ENCODE peak calls at places on chromosome 13, in six cellular contexts. E is suprapubic skin; T is fibroblast of the aortic adventitia; Z is HAP-1; U is endothelial cell of umbilical vein; G is CD4-positive, CD25-positive, alpha-beta regulatory T cell. K is an unnamed sample.
A peak's percentile ranks its signal among the peaks of the same experiment; 100 is the strongest.

GRCh38 chr13:71254384-71254783 is 612.6 kb downstream of the DACH1 start:
- DNase-seq in U (no peak), Z (no peak), T (no peak), G (no peak), E (no peak), K (no peak)

GRCh38 chr13:111414341-111414740 is 93.9 kb downstream of the TEX29 start:
- DNase-seq in E (no peak), G (no peak), Z (no peak), U (no peak), T (no peak), K (no peak)

GRCh38 chr13:52070929-52071523 is 46.5 kb downstream of the UTP14C start:
- DNase-seq in U (peak; percentile 19), G (no peak), T (peak; percentile 57), Z (no peak), E (no peak), K (peak; percentile 41)

GRCh38 chr13:27631665-27632064 is 10.0 kb downstream of the POLR1D start:
- DNase-seq in E (no peak), U (no peak), T (no peak), Z (no peak), G (no peak), K (no peak)

GRCh38 chr13:111034811-111035210 is 80.3 kb upstream of the ARHGEF7 start:
- DNase-seq in U (no peak), Z (no peak), E (no peak), T (peak; percentile 42), G (no peak), K (no peak)

GRCh38 chr13:46751811-46752635 is 44.9 kb downstream of the ESD start:
- DNase-seq in U (no peak), E (no peak), G (no peak), Z (no peak), T (peak; percentile 20), K (peak; percentile 96)

GRCh38 chr13:73254827-73255226 is 196.0 kb downstream of the KLF5 start:
- DNase-seq in T (no peak), E (no peak), U (peak; percentile 1), Z (no peak), G (no peak), K (no peak)

GRCh38 chr13:85582890-85583289 is 216.3 kb downstream of the SLITRK6 start:
- DNase-seq in Z (no peak), T (no peak), G (no peak), E (no peak), U (no peak), K (no peak)

GRCh38 chr13:96229356-96229755 is 139.4 kb downstream of the HS6ST3 start:
- DNase-seq in E (no peak), U (peak; percentile 38), T (peak; percentile 31), G (no peak), Z (peak; percentile 28), K (peak; percentile 35)

GRCh38 chr13:85379433-85379832 is 419.8 kb downstream of the SLITRK6 start:
- DNase-seq in E (no peak), Z (no peak), T (no peak), U (no peak), G (no peak), K (no peak)

GRCh38 chr13:94617389-94618000 is 15.8 kb downstream of the GPR180 start:
- DNase-seq in E (no peak), T (peak; percentile 47), U (peak; percentile 46), G (peak; percentile 7), Z (peak; percentile 41), K (no peak)

GRCh38 chr13:57969961-57970360 is 338.4 kb downstream of the PCDH17 start:
- DNase-seq in T (no peak), G (no peak), U (peak; percentile 75), E (no peak), Z (no peak), K (no peak)

GRCh38 chr13:30422056-30422914 is at the start of gene UBE2L5:
- DNase-seq in T (peak; percentile 77), U (peak; percentile 65), G (peak; percentile 71), Z (peak; percentile 86), E (peak; percentile 86), K (peak; percentile 32)

GRCh38 chr13:21022056-21022693 is 39.2 kb downstream of the LATS2 start:
- DNase-seq in U (no peak), E (no peak), Z (no peak), G (no peak), T (no peak), K (no peak)

GRCh38 chr13:19772306-19772705 is 10.4 kb downstream of the PSPC1 start:
- DNase-seq in E (no peak), Z (no peak), T (no peak), U (no peak), G (no peak), K (no peak)

GRCh38 chr13:62014299-62014698 is 598.6 kb upstream of the PCDH20 start:
- DNase-seq in Z (no peak), U (peak; percentile 11), E (no peak), T (no peak), G (no peak), K (no peak)

GRCh38 chr13:104422668-104423067 is 1356.5 kb upstream of the SLC10A2 start:
- DNase-seq in G (no peak), U (no peak), T (no peak), E (no peak), Z (no peak), K (no peak)

GRCh38 chr13:69970521-69970920 is 137.1 kb upstream of the ATXN8OS start:
- DNase-seq in T (no peak), Z (no peak), E (no peak), U (peak; percentile 82), G (no peak), K (no peak)

GRCh38 chr13:23618341-23618740 is 48.1 kb downstream of the TNFRSF19 start:
- DNase-seq in Z (no peak), G (no peak), E (no peak), T (peak; percentile 92), U (peak; percentile 58), K (no peak)

GRCh38 chr13:108269601-108270328 is at the start of gene TNFSF13B:
- DNase-seq in U (peak; percentile 18), T (peak; percentile 62), G (no peak), Z (peak; percentile 32), E (no peak), K (no peak)

GRCh38 chr13:47133024-47133445 is 236.2 kb upstream of the HTR2A start:
- DNase-seq in E (no peak), G (no peak), T (peak; percentile 16), U (no peak), Z (no peak), K (no peak)

GRCh38 chr13:28744091-28744536 is 25.3 kb upstream of the SLC46A3 start:
- DNase-seq in T (peak; percentile 61), G (no peak), E (no peak), U (peak; percentile 96), Z (no peak), K (no peak)

GRCh38 chr13:46962286-46962941 is 65.6 kb upstream of the HTR2A start:
- DNase-seq in U (no peak), E (no peak), Z (no peak), G (no peak), T (peak; percentile 35), K (no peak)

GRCh38 chr13:41780736-41781708 is 179.9 kb downstream of the VWA8 start:
- DNase-seq in T (peak; percentile 83), E (no peak), G (no peak), Z (no peak), U (no peak), K (no peak)

GRCh38 chr13:50101590-50101989 is 86.3 kb downstream of the KCNRG start:
- DNase-seq in T (no peak), G (no peak), E (no peak), Z (no peak), U (no peak), K (no peak)
- H3K4me3 ChIP-seq in T (no peak overlapping the region), G (no peak overlapping the region), E (no peak overlapping the region), Z (no peak overlapping the region), U (no peak overlapping the region), K (no peak overlapping the region)

GRCh38 chr13:40306817-40307216 is 359.6 kb downstream of the FOXO1 start:
- DNase-seq in G (no peak), T (no peak), Z (no peak), E (no peak), U (no peak), K (no peak)

GRCh38 chr13:40309881-40310280 is 356.6 kb downstream of the FOXO1 start:
- DNase-seq in G (no peak), U (no peak), Z (no peak), T (no peak), E (no peak), K (no peak)

GRCh38 chr13:40302351-40302750 is 364.1 kb downstream of the FOXO1 start:
- DNase-seq in Z (no peak), E (no peak), U (no peak), G (no peak), T (no peak), K (no peak)

DNA sequence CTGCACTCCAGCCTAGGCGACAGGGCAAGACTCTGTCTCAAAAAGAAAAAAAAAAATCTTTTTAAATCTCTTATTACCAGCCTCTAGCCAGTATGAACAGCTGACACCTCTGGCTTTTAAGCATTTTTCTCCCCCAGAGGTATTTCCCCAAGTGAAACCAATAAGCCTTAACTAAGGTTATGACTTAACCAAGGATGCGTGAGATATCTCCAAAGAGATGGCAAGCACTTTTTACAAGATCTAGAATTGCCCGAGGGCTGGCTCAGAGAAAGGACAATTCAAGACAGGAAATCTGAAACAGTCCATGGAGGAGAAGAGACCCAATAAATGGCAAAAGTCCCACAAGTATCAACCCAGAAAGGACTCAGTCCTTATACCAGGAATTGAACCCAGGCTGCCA is 362.1 kb downstream of the FOXO1 start:
- DNase-seq in E (no peak), U (no peak), T (no peak), Z (no peak), G (no peak), K (no peak)
- H3K4me3 ChIP-seq in E (no peak overlapping the region), U (no peak overlapping the region), T (no peak overlapping the region), Z (no peak overlapping the region), G (no peak overlapping the region), K (no peak overlapping the region)

DNA sequence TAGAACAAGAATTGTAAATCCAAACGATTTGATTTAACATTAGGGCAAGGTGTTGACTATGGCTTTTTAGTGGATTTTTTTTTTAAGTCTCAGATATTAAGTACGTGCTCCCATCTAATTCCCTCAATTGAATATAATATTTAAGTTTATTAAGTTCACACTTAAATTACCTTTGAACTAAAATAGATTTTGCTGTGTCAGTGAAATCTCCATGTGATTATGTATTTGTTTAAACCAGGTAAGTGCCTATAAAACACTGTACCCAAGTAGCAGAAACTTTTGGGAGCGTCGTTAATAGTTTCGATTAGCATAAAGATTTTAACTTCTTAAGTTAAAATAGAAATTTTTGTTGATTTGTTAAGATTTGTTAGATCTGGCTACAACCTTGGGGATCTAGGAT is 1.6 kb downstream of the CLN5 start:
- DNase-seq in T (no peak), E (no peak), Z (no peak), U (no peak), G (no peak), K (no peak)
- H3K4me3 ChIP-seq in T (peak overlapping the region; percentile 88), E (peak overlapping the region; percentile 92), Z (peak overlapping the region; percentile 71), U (no peak overlapping the region), G (peak overlapping the region; percentile 99), K (no peak overlapping the region)

GRCh38 chr13:44374348-44374712 is 706 bp downstream of the SERP2 start:
- DNase-seq in Z (no peak), G (no peak), U (no peak), E (no peak), T (no peak), K (no peak)
- H3K4me3 ChIP-seq in Z (no peak overlapping the region), G (no peak overlapping the region), U (no peak overlapping the region), E (peak overlapping the region; percentile 58), T (peak overlapping the region; percentile 64), K (no peak overlapping the region)